ENCODE peak calls at places on chromosomes 3 and 15, in seven cellular contexts. L is HCT116, X is SK-N-SH, Q is H1, D is K562, U is HepG2, R is GM12878. K is an unnamed sample.

GRCh38 chr3:33236005-33236404 is 17.4 kb upstream of the SUSD5 start:
- DNase-seq in R (no peak), D (no peak), Q (no peak), U (no peak), X (no peak), L (no peak), K (no peak)

GRCh38 chr15:69755571-69756310 is 303.1 kb downstream of the RPLP1 start:
- DNase-seq in Q (no peak), D (no peak), X (no peak), U (no peak), R (peak; percentile 93), L (no peak), K (no peak)

GRCh38 chr3:157585386-157585785 is 82.2 kb upstream of the VEPH1 start:
- DNase-seq in R (no peak), U (no peak), L (no peak), Q (no peak), X (no peak), D (no peak), K (no peak)

GRCh38 chr3:63441262-63441661 is 163.2 kb downstream of the SYNPR start:
- DNase-seq in L (no peak), R (no peak), Q (no peak), X (no peak), D (no peak), U (no peak), K (no peak)

GRCh38 chr15:38454687-38455071 is 752 bp downstream of the FAM98B start:
- DNase-seq in D (peak; percentile 11), L (no peak), X (no peak), R (no peak), U (peak; percentile 9), Q (no peak), K (no peak)

GRCh38 chr3:17602126-17602525 is 140.3 kb downstream of the TBC1D5 start:
- DNase-seq in D (no peak), X (no peak), L (no peak), U (no peak), Q (no peak), R (no peak), K (no peak)

GRCh38 chr3:67521053-67521646 is 133.3 kb downstream of the SUCLG2 start:
- DNase-seq in U (no peak), L (no peak), D (no peak), X (no peak), R (no peak), Q (no peak), K (no peak)

GRCh38 chr15:92161039-92161670 is 232.5 kb upstream of the ST8SIA2 start:
- DNase-seq in Q (no peak), X (no peak), R (peak; percentile 80), D (no peak), L (no peak), U (no peak), K (no peak)

GRCh38 chr3:377158-377561 is 180.6 kb downstream of the CHL1 start:
- DNase-seq in Q (no peak), R (no peak), U (peak; percentile 42), X (peak; percentile 36), L (no peak), D (no peak), K (no peak)

GRCh38 chr3:59264366-59264765 is 214.5 kb upstream of the CFAP20DC start:
- DNase-seq in L (no peak), D (no peak), Q (no peak), X (no peak), R (no peak), U (no peak), K (no peak)

GRCh38 chr3:52291508-52292181 is 4.0 kb downstream of the GLYCTK start:
- DNase-seq in D (peak; percentile 57), X (peak; percentile 80), Q (no peak), L (no peak), R (no peak), U (no peak), K (peak; percentile 20)

GRCh38 chr3:72270072-72270611 is 485.2 kb upstream of the PROK2 start:
- DNase-seq in X (no peak), R (no peak), Q (no peak), L (peak; percentile 23), U (peak; percentile 87), D (peak; percentile 80), K (peak; percentile 67)

GRCh38 chr3:119034256-119035013 is at the start of gene IGSF11:
- DNase-seq in R (no peak), D (peak; percentile 78), L (no peak), X (peak; percentile 96), Q (peak; percentile 34), U (peak; percentile 9), K (peak; percentile 82)

GRCh38 chr3:119035014-119035346 is 334 bp upstream of the IGSF11 start:
- DNase-seq in R (no peak), L (no peak), X (no peak), Q (no peak), U (no peak), D (no peak), K (no peak)

DNA sequence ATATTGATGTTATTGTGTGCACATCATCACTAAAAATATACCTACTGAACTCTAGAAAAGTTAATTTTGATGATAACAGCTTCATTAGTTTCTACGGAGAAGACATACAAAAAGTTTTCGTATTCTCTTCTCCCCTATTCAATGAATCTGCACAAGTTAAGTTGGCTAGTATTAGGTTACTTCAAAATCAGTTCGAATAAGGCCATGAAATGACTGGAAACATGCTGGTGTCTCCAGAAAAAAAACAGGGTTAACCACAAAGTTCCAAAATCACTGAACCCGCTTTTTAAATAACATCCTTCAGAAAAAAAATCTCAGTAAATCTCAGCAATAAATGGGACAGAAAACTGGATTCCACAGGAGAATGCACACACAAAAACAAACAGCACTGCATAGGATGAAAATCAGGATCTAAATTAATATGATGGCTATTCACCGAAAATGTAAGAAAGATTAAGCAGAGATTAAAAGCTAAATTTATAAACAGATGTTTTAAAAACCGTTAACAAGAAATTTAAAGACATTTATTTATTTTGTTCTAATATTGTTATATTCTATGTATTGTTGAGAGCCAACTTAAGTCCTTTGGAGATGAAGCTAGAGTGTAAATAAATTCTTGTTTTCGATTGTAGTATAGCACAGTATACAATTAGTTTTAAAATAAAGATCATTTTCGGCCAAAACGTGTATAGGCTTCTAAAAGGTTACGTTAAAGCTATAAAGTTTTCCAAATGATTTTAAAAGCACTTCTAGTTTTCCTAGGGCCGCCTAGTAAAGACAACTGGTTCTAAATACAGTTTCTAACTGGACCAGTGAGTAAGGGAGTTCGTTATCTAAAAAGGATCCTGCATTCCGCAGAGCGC is 1.0 kb downstream of the IGSF11 start:
- DNase-seq in X (no peak), L (no peak), D (no peak), U (no peak), Q (no peak), R (no peak), K (no peak)
- TF ChIP-seq JUND in X (no peak), L (no peak), D (no peak), U (no peak), Q (no peak), R (no peak), K (no peak)

GRCh38 chr3:138881233-138881632 is 46.5 kb upstream of the PIK3CB start:
- DNase-seq in L (no peak), Q (no peak), D (no peak), X (no peak), U (no peak), R (no peak), K (no peak)
- TF ChIP-seq JUND in L (no peak), Q (no peak), D (no peak), X (no peak), U (no peak), R (no peak), K (no peak)

GRCh38 chr15:66740802-66741201 is 38.8 kb downstream of the SMAD6 start:
- DNase-seq in Q (no peak), X (no peak), U (no peak), D (no peak), R (no peak), L (no peak), K (no peak)
- TF ChIP-seq JUND in Q (no peak), X (no peak), U (no peak), D (no peak), R (no peak), L (no peak), K (no peak)

GRCh38 chr15:98548172-98548971 is 100.0 kb upstream of the IGF1R start:
- DNase-seq in D (no peak), U (no peak), Q (peak; percentile 23), R (no peak), X (peak; percentile 64), L (no peak), K (peak; percentile 32)
- TF ChIP-seq JUND in D (no peak), U (no peak), Q (no peak), R (no peak), X (no peak), L (no peak), K (no peak)

GRCh38 chr15:73912030-73912596 is 14.1 kb upstream of the LOXL1 start:
- DNase-seq in L (no peak), U (no peak), D (no peak), R (no peak), Q (no peak), X (no peak), K (no peak)

GRCh38 chr15:73908822-73909122 is 17.5 kb upstream of the LOXL1 start:
- DNase-seq in X (no peak), R (no peak), U (peak; percentile 9), L (no peak), D (no peak), Q (no peak), K (no peak)

GRCh38 chr15:73908030-73908821 is 18.0 kb upstream of the LOXL1 start:
- DNase-seq in R (peak; percentile 4), U (peak; percentile 42), D (peak; percentile 67), X (peak; percentile 86), L (peak; percentile 32), Q (no peak), K (peak; percentile 75)

GRCh38 chr15:73909616-73910015 is 16.6 kb upstream of the LOXL1 start:
- DNase-seq in X (no peak), R (no peak), Q (no peak), D (no peak), L (no peak), U (no peak), K (no peak)

DNA sequence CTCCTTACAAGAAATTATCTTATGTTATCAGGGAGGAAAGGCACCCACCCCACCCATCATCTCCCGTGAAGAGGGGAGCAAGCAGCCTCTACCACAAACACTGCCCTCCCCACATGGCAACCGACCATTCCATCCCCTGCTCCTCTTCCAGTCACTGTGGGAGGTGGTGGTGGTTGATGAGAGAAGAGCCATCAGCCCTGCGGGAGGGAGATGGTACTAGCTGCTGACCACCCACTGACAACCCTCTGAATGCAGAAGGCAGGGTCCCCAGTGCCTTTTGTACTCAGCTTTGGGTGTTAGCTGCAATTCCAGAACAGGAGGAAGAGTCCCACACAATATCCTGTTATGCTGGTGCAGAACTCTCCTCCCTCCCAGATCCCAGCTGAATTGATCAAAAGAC is 15.4 kb upstream of the LOXL1 start:
- DNase-seq in R (no peak), Q (no peak), D (no peak), L (no peak), X (no peak), U (no peak), K (no peak)
- TF ChIP-seq JUND in R (no peak), Q (no peak), D (no peak), L (no peak), X (no peak), U (no peak), K (no peak)

K was measured in T47D.